ENCODE peak calls at places on chromosomes 7 and 10, in nine cellular contexts. W is OCI-LY7; P is CD8-positive, alpha-beta T cell; R is heart left ventricle; U is ascending aorta; D is AG09309; Z is left ventricle myocardium inferior; V is progenitor cell of endocrine pancreas; Y is BJ. E is an unnamed sample.
A peak's percentile ranks its signal among the peaks of the same experiment; 100 is the strongest.

GRCh38 chr7:25386311-25386744 is 158.0 kb upstream of the NPVF start:
- DNase-seq in W (no peak), P (no peak), R (no peak), U (no peak), D (no peak), Z (no peak), V (no peak), Y (no peak), E (no peak)

GRCh38 chr7:4689668-4690067 is 7.6 kb downstream of the FOXK1 start:
- DNase-seq in W (no peak), P (no peak), R (no peak), U (no peak), D (no peak), Z (no peak), V (no peak), Y (no peak), E (no peak)

GRCh38 chr7:74475987-74476350 is 22.3 kb downstream of the GTF2IRD1 start:
- DNase-seq in W (no peak), P (no peak), R (no peak), U (no peak), D (no peak), Z (no peak), V (no peak), Y (no peak), E (no peak)

GRCh38 chr7:7705316-7705715 is 13.1 kb downstream of the RPA3 start:
- DNase-seq in W (no peak), P (no peak), R (no peak), U (no peak), D (no peak), Z (no peak), V (no peak), Y (no peak), E (no peak)

GRCh38 chr7:150468241-150468640 is 17.8 kb downstream of the GIMAP8 start:
- DNase-seq in W (no peak), P (no peak), R (no peak), U (no peak), D (no peak), Z (no peak), V (no peak), Y (no peak), E (no peak)

GRCh38 chr10:28875535-28876208 is 198.4 kb downstream of the BAMBI start:
- DNase-seq in W (no peak), P (no peak), R (no peak), U (no peak), D (no peak), Z (no peak), V (no peak), Y (no peak), E (no peak)

GRCh38 chr7:143410523-143411004 is 1.9 kb upstream of the EPHA1 start:
- DNase-seq in W (no peak), P (no peak), R (peak; percentile 51), U (peak; percentile 70), D (no peak), Z (no peak), V (no peak), Y (no peak), E (no peak)

GRCh38 chr10:121057291-121057690 is 206.1 kb downstream of the WDR11 start:
- DNase-seq in W (no peak), P (no peak), R (no peak), U (no peak), D (no peak), Z (no peak), V (no peak), Y (no peak), E (no peak)

GRCh38 chr7:1114505-1114904 is 26.6 kb downstream of the GPER1 start:
- DNase-seq in W (no peak), P (no peak), R (no peak), U (no peak), D (no peak), Z (peak; percentile 2), V (no peak), Y (no peak), E (no peak)

GRCh38 chr10:93445097-93445960 is 36.8 kb downstream of the MYOF start:
- DNase-seq in W (peak; percentile 14), P (no peak), R (peak; percentile 86), U (peak; percentile 97), D (peak; percentile 93), Z (peak; percentile 81), V (peak; percentile 80), Y (peak; percentile 97), E (peak; percentile 98)

GRCh38 chr7:129525225-129525862 is 23.0 kb downstream of the SMKR1 start:
- DNase-seq in W (no peak), P (no peak), R (no peak), U (no peak), D (no peak), Z (no peak), V (no peak), Y (no peak), E (no peak)

GRCh38 chr10:76080991-76081390 is 649.6 kb downstream of the LRMDA start:
- DNase-seq in W (no peak), P (no peak), R (no peak), U (no peak), D (no peak), Z (no peak), V (no peak), Y (no peak), E (no peak)

GRCh38 chr10:115829501-115830215 is 443.3 kb downstream of the GFRA1 start:
- DNase-seq in W (no peak), P (no peak), R (no peak), U (no peak), D (peak; percentile 66), Z (no peak), V (no peak), Y (no peak), E (no peak)

GRCh38 chr10:130350996-130351395 is 214.8 kb downstream of the GLRX3 start:
- DNase-seq in W (no peak), P (no peak), R (no peak), U (no peak), D (no peak), Z (no peak), V (no peak), Y (no peak), E (no peak)

GRCh38 chr7:101941481-101942383 is 124.3 kb downstream of the CUX1 start:
- DNase-seq in W (no peak), P (no peak), R (peak; percentile 53), U (no peak), D (no peak), Z (no peak), V (no peak), Y (no peak), E (no peak)
- TF ChIP-seq CTCF in W (no peak), P (no peak), R (no peak), U (no peak), D (no peak), Z (no peak), V (no peak), Y (no peak), E (no peak)

DNA sequence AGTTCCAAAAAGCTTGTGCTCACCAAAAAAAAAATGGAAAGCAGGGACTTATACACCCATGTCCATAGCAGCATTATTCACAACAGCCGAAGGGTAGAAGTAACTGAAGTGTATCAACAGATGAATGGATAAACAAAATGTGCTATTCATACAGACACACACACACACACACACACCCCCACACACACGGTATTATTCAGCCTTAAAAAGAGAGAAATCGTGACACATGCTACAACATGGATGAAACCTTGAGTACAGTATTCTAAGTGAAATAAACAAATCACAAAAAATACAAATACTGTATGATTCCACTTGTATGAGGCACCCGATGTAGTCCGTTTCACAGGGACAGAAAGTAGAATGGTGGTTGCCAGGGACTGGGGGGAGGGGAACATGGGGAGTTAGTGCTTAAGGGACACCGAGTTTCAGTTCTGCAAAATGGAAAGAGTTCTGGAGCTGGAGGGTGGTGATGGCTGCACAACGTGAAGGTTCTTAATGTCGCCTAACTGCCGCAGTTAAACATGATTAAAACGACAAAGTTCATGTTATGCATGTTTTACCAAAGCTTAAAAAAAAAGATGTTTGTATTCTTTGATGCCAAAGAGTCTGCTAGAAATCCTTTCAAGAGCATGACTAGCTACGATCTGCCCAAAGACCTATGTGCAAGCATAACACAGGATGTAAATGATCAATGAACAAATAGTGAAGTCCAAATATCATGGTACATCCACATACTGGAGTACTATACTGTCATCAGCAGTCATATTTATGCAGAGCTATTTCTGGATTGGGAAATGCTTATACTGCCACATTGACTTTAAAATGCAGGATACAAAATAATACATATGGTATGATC is 7.2 kb downstream of the TNS3 start:
- DNase-seq in W (peak; percentile 93), P (no peak), R (no peak), U (no peak), D (no peak), Z (no peak), V (no peak), Y (no peak), E (no peak)
- TF ChIP-seq CTCF in W (no peak), P (no peak), R (no peak), U (no peak), D (no peak), Z (no peak), V (no peak), Y (no peak), E (no peak)

GRCh38 chr7:78472519-78472918 is 673.9 kb downstream of the PHTF2 start:
- DNase-seq in W (no peak), P (no peak), R (no peak), U (no peak), D (peak; percentile 73), Z (no peak), V (no peak), Y (peak; percentile 82), E (peak; percentile 56)

GRCh38 chr7:78473902-78474301 is 675.3 kb downstream of the PHTF2 start:
- DNase-seq in W (no peak), P (no peak), R (no peak), U (no peak), D (no peak), Z (no peak), V (no peak), Y (no peak), E (no peak)

GRCh38 chr7:78476851-78477405 is 678.4 kb downstream of the PHTF2 start:
- DNase-seq in W (no peak), P (no peak), R (no peak), U (no peak), D (no peak), Z (no peak), V (no peak), Y (no peak), E (no peak)

DNA sequence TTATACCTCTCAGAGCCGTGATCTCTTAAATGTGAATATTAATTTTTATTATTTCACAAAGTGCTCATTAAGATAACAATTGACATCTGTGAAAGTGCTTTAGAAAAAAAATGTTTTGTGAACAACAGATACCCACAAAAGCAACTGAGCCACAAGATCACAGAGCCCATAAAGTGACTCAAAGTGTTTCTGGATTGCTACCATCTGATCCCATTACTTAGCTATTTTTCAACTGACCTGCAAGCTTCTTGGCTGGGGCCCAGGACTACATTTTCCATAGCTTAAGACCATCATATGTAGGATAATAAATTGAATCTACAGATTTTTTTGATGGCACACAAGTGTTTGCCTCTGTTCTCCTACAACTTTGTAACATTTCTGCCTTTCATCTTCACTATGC is 674.4 kb downstream of the PHTF2 start:
- DNase-seq in W (no peak), P (no peak), R (no peak), U (no peak), D (peak; percentile 25), Z (no peak), V (no peak), Y (no peak), E (no peak)
- TF ChIP-seq CTCF in W (no peak), P (no peak), R (no peak), U (no peak), D (no peak), Z (no peak), V (no peak), Y (no peak), E (no peak)

DNA sequence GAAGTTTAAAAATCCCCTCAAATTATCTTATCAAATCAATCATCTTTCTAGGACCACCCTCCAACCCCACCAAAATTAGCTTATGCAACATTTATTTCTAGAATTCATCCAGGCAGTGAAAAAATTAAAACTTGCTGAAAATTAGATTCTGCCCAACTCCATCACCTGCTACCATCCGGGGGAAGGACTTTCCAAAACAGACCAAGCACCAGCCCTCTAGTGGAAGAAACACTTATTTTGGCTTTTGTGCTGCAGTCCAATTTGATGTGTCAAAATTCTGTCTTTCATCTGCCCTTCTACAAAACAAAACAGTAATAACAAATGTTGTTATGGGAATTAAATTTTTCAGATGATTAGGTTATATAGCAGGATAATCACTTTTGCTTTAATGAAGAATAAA is 35.1 kb downstream of the GCC1 start:
- DNase-seq in W (peak; percentile 2), P (no peak), R (no peak), U (no peak), D (no peak), Z (no peak), V (no peak), Y (no peak), E (no peak)
- TF ChIP-seq CTCF in W (peak; percentile 54), P (no peak), R (no peak), U (no peak), D (no peak), Z (no peak), V (peak; percentile 25), Y (peak; percentile 20), E (no peak)

E was measured in AG09319.